ENCODE peak calls at places on chromosome 9, in ten cellular contexts. One of them, this sample, is unnamed.

GRCh38 chr9:17005085-17005484 is 129.8 kb upstream of the CNTLN start:
- DNase-seq in effector CD4-positive, alpha-beta T cell: no peak
- DNase-seq in AML-193: no peak
- DNase-seq in adipocyte: peak
- DNase-seq in activated CD4-positive, alpha-beta T cell treated with anti-CD3 and anti-CD28 coated beads for 48 hours: no peak
- DNase-seq in hepatocyte: peak
- DNase-seq in T-cell: no peak
- DNase-seq in heart left ventricle: peak
- DNase-seq in chondrocyte: no peak
- DNase-seq in posterior vena cava: no peak
- DNase-seq in this sample: no peak

GRCh38 chr9:87601175-87601574 is 103.5 kb downstream of the DAPK1 start:
- DNase-seq in effector CD4-positive, alpha-beta T cell: no peak
- DNase-seq in AML-193: peak
- DNase-seq in adipocyte: no peak
- DNase-seq in activated CD4-positive, alpha-beta T cell treated with anti-CD3 and anti-CD28 coated beads for 48 hours: no peak
- DNase-seq in hepatocyte: peak
- DNase-seq in T-cell: no peak
- DNase-seq in heart left ventricle: peak
- DNase-seq in chondrocyte: no peak
- DNase-seq in posterior vena cava: no peak
- DNase-seq in this sample: peak

GRCh38 chr9:81964216-81965171 is 21.2 kb downstream of the SPATA31D3 start:
- DNase-seq in effector CD4-positive, alpha-beta T cell: no peak
- DNase-seq in AML-193: no peak
- DNase-seq in adipocyte: peak
- DNase-seq in activated CD4-positive, alpha-beta T cell treated with anti-CD3 and anti-CD28 coated beads for 48 hours: no peak
- DNase-seq in hepatocyte: no peak
- DNase-seq in T-cell: no peak
- DNase-seq in heart left ventricle: no peak
- DNase-seq in chondrocyte: no peak
- DNase-seq in posterior vena cava: no peak
- DNase-seq in this sample: no peak

GRCh38 chr9:93270976-93271375 is 87.0 kb downstream of the WNK2 start:
- DNase-seq in effector CD4-positive, alpha-beta T cell: no peak
- DNase-seq in AML-193: no peak
- DNase-seq in adipocyte: no peak
- DNase-seq in activated CD4-positive, alpha-beta T cell treated with anti-CD3 and anti-CD28 coated beads for 48 hours: no peak
- DNase-seq in hepatocyte: no peak
- DNase-seq in T-cell: no peak
- DNase-seq in heart left ventricle: no peak
- DNase-seq in chondrocyte: no peak
- DNase-seq in posterior vena cava: no peak
- DNase-seq in this sample: no peak

GRCh38 chr9:75950983-75951382 is 60.5 kb downstream of the PCSK5 start:
- DNase-seq in effector CD4-positive, alpha-beta T cell: no peak
- DNase-seq in AML-193: no peak
- DNase-seq in adipocyte: no peak
- DNase-seq in activated CD4-positive, alpha-beta T cell treated with anti-CD3 and anti-CD28 coated beads for 48 hours: no peak
- DNase-seq in hepatocyte: peak
- DNase-seq in T-cell: no peak
- DNase-seq in heart left ventricle: no peak
- DNase-seq in chondrocyte: no peak
- DNase-seq in posterior vena cava: no peak
- DNase-seq in this sample: no peak

GRCh38 chr9:89022071-89022721 is 30.9 kb downstream of the S1PR3 start:
- DNase-seq in effector CD4-positive, alpha-beta T cell: no peak
- DNase-seq in AML-193: no peak
- DNase-seq in adipocyte: no peak
- DNase-seq in activated CD4-positive, alpha-beta T cell treated with anti-CD3 and anti-CD28 coated beads for 48 hours: no peak
- DNase-seq in hepatocyte: peak
- DNase-seq in T-cell: no peak
- DNase-seq in heart left ventricle: no peak
- DNase-seq in chondrocyte: no peak
- DNase-seq in posterior vena cava: no peak
- DNase-seq in this sample: no peak

GRCh38 chr9:98989036-98990000 is 45.6 kb downstream of the COL15A1 start:
- DNase-seq in effector CD4-positive, alpha-beta T cell: no peak
- DNase-seq in AML-193: peak
- DNase-seq in adipocyte: peak
- DNase-seq in activated CD4-positive, alpha-beta T cell treated with anti-CD3 and anti-CD28 coated beads for 48 hours: no peak
- DNase-seq in hepatocyte: peak
- DNase-seq in T-cell: no peak
- DNase-seq in heart left ventricle: peak
- DNase-seq in chondrocyte: no peak
- DNase-seq in posterior vena cava: peak
- DNase-seq in this sample: no peak

GRCh38 chr9:129451089-129451656 is 169.7 kb downstream of the C9orf50 start:
- DNase-seq in effector CD4-positive, alpha-beta T cell: no peak
- DNase-seq in AML-193: no peak
- DNase-seq in adipocyte: peak
- DNase-seq in activated CD4-positive, alpha-beta T cell treated with anti-CD3 and anti-CD28 coated beads for 48 hours: no peak
- DNase-seq in hepatocyte: no peak
- DNase-seq in T-cell: no peak
- DNase-seq in heart left ventricle: peak
- DNase-seq in chondrocyte: no peak
- DNase-seq in posterior vena cava: no peak
- DNase-seq in this sample: no peak

GRCh38 chr9:129500863-129501770 is 119.8 kb downstream of the C9orf50 start:
- DNase-seq in effector CD4-positive, alpha-beta T cell: no peak
- DNase-seq in AML-193: no peak
- DNase-seq in adipocyte: no peak
- DNase-seq in activated CD4-positive, alpha-beta T cell treated with anti-CD3 and anti-CD28 coated beads for 48 hours: no peak
- DNase-seq in hepatocyte: no peak
- DNase-seq in T-cell: no peak
- DNase-seq in heart left ventricle: no peak
- DNase-seq in chondrocyte: no peak
- DNase-seq in posterior vena cava: no peak
- DNase-seq in this sample: no peak

GRCh38 chr9:7117676-7118561 is 360.1 kb downstream of the KDM4C start:
- DNase-seq in effector CD4-positive, alpha-beta T cell: no peak
- DNase-seq in AML-193: no peak
- DNase-seq in adipocyte: peak
- DNase-seq in activated CD4-positive, alpha-beta T cell treated with anti-CD3 and anti-CD28 coated beads for 48 hours: no peak
- DNase-seq in hepatocyte: no peak
- DNase-seq in T-cell: no peak
- DNase-seq in heart left ventricle: no peak
- DNase-seq in chondrocyte: no peak
- DNase-seq in posterior vena cava: no peak
- DNase-seq in this sample: no peak

GRCh38 chr9:69471433-69471832 is 146.4 kb downstream of the ENTREP1 start:
- DNase-seq in effector CD4-positive, alpha-beta T cell: no peak
- DNase-seq in AML-193: no peak
- DNase-seq in adipocyte: peak
- DNase-seq in activated CD4-positive, alpha-beta T cell treated with anti-CD3 and anti-CD28 coated beads for 48 hours: no peak
- DNase-seq in hepatocyte: no peak
- DNase-seq in T-cell: no peak
- DNase-seq in heart left ventricle: no peak
- DNase-seq in chondrocyte: no peak
- DNase-seq in posterior vena cava: no peak
- DNase-seq in this sample: no peak

GRCh38 chr9:134356496-134357470 is 30.5 kb downstream of the RXRA start:
- DNase-seq in effector CD4-positive, alpha-beta T cell: no peak
- DNase-seq in AML-193: no peak
- DNase-seq in adipocyte: no peak
- DNase-seq in activated CD4-positive, alpha-beta T cell treated with anti-CD3 and anti-CD28 coated beads for 48 hours: no peak
- DNase-seq in hepatocyte: peak
- DNase-seq in T-cell: peak
- DNase-seq in heart left ventricle: no peak
- DNase-seq in chondrocyte: no peak
- DNase-seq in posterior vena cava: no peak
- DNase-seq in this sample: no peak

GRCh38 chr9:82152181-82152580 is 163.6 kb downstream of the SPATA31D1 start:
- DNase-seq in effector CD4-positive, alpha-beta T cell: no peak
- DNase-seq in AML-193: no peak
- DNase-seq in adipocyte: no peak
- DNase-seq in activated CD4-positive, alpha-beta T cell treated with anti-CD3 and anti-CD28 coated beads for 48 hours: no peak
- DNase-seq in hepatocyte: no peak
- DNase-seq in T-cell: no peak
- DNase-seq in heart left ventricle: no peak
- DNase-seq in chondrocyte: no peak
- DNase-seq in posterior vena cava: no peak
- DNase-seq in this sample: no peak

GRCh38 chr9:132114102-132114707 is 34.5 kb upstream of the MED27 start:
- DNase-seq in effector CD4-positive, alpha-beta T cell: peak
- DNase-seq in AML-193: no peak
- DNase-seq in adipocyte: peak
- DNase-seq in activated CD4-positive, alpha-beta T cell treated with anti-CD3 and anti-CD28 coated beads for 48 hours: peak
- DNase-seq in hepatocyte: peak
- DNase-seq in T-cell: peak
- DNase-seq in heart left ventricle: peak
- DNase-seq in chondrocyte: no peak
- DNase-seq in posterior vena cava: no peak
- DNase-seq in this sample: peak

GRCh38 chr9:3960661-3961144 is 339.2 kb downstream of the GLIS3 start:
- DNase-seq in effector CD4-positive, alpha-beta T cell: no peak
- DNase-seq in AML-193: no peak
- DNase-seq in adipocyte: no peak
- DNase-seq in activated CD4-positive, alpha-beta T cell treated with anti-CD3 and anti-CD28 coated beads for 48 hours: no peak
- DNase-seq in hepatocyte: no peak
- DNase-seq in T-cell: no peak
- DNase-seq in heart left ventricle: no peak
- DNase-seq in chondrocyte: no peak
- DNase-seq in posterior vena cava: no peak
- DNase-seq in this sample: no peak

GRCh38 chr9:68654075-68654474 is 51.0 kb upstream of the PIP5K1B start:
- DNase-seq in effector CD4-positive, alpha-beta T cell: no peak
- DNase-seq in AML-193: no peak
- DNase-seq in adipocyte: no peak
- DNase-seq in activated CD4-positive, alpha-beta T cell treated with anti-CD3 and anti-CD28 coated beads for 48 hours: no peak
- DNase-seq in hepatocyte: no peak
- DNase-seq in T-cell: no peak
- DNase-seq in heart left ventricle: no peak
- DNase-seq in chondrocyte: no peak
- DNase-seq in posterior vena cava: no peak
- DNase-seq in this sample: no peak

GRCh38 chr9:126450537-126451205 is 124.0 kb downstream of the MVB12B start:
- DNase-seq in effector CD4-positive, alpha-beta T cell: no peak
- DNase-seq in AML-193: no peak
- DNase-seq in adipocyte: no peak
- DNase-seq in activated CD4-positive, alpha-beta T cell treated with anti-CD3 and anti-CD28 coated beads for 48 hours: no peak
- DNase-seq in hepatocyte: no peak
- DNase-seq in T-cell: no peak
- DNase-seq in heart left ventricle: no peak
- DNase-seq in chondrocyte: no peak
- DNase-seq in posterior vena cava: no peak
- DNase-seq in this sample: no peak

GRCh38 chr9:70079364-70080103 is 35.9 kb downstream of the MAMDC2 start:
- DNase-seq in effector CD4-positive, alpha-beta T cell: no peak
- DNase-seq in AML-193: peak
- DNase-seq in adipocyte: peak
- DNase-seq in activated CD4-positive, alpha-beta T cell treated with anti-CD3 and anti-CD28 coated beads for 48 hours: no peak
- DNase-seq in hepatocyte: no peak
- DNase-seq in T-cell: no peak
- DNase-seq in heart left ventricle: no peak
- DNase-seq in chondrocyte: no peak
- DNase-seq in posterior vena cava: no peak
- DNase-seq in this sample: no peak

GRCh38 chr9:79371948-79372555 is 199.7 kb upstream of the TLE4 start:
- DNase-seq in effector CD4-positive, alpha-beta T cell: no peak
- DNase-seq in AML-193: no peak
- DNase-seq in adipocyte: peak
- DNase-seq in activated CD4-positive, alpha-beta T cell treated with anti-CD3 and anti-CD28 coated beads for 48 hours: no peak
- DNase-seq in hepatocyte: no peak
- DNase-seq in T-cell: no peak
- DNase-seq in heart left ventricle: no peak
- DNase-seq in chondrocyte: no peak
- DNase-seq in posterior vena cava: no peak
- DNase-seq in this sample: no peak

GRCh38 chr9:114316605-114317230 is 6.2 kb upstream of the ORM1 start:
- DNase-seq in effector CD4-positive, alpha-beta T cell: no peak
- DNase-seq in AML-193: no peak
- DNase-seq in adipocyte: no peak
- DNase-seq in activated CD4-positive, alpha-beta T cell treated with anti-CD3 and anti-CD28 coated beads for 48 hours: peak
- DNase-seq in hepatocyte: no peak
- DNase-seq in T-cell: no peak
- DNase-seq in heart left ventricle: no peak
- DNase-seq in chondrocyte: peak
- DNase-seq in posterior vena cava: peak
- DNase-seq in this sample: no peak

GRCh38 chr9:113350338-113350672 is 964 bp downstream of the BSPRY start:
- DNase-seq in effector CD4-positive, alpha-beta T cell: no peak
- DNase-seq in AML-193: no peak
- DNase-seq in adipocyte: no peak
- DNase-seq in activated CD4-positive, alpha-beta T cell treated with anti-CD3 and anti-CD28 coated beads for 48 hours: peak
- DNase-seq in hepatocyte: no peak
- DNase-seq in T-cell: no peak
- DNase-seq in heart left ventricle: no peak
- DNase-seq in chondrocyte: no peak
- DNase-seq in posterior vena cava: peak
- DNase-seq in this sample: peak

GRCh38 chr9:20984471-20984870 is 47.0 kb downstream of the HACD4 start:
- DNase-seq in effector CD4-positive, alpha-beta T cell: no peak
- DNase-seq in AML-193: no peak
- DNase-seq in adipocyte: peak
- DNase-seq in activated CD4-positive, alpha-beta T cell treated with anti-CD3 and anti-CD28 coated beads for 48 hours: no peak
- DNase-seq in hepatocyte: no peak
- DNase-seq in T-cell: no peak
- DNase-seq in heart left ventricle: no peak
- DNase-seq in chondrocyte: no peak
- DNase-seq in posterior vena cava: no peak
- DNase-seq in this sample: no peak

GRCh38 chr9:84277646-84278045 is 62.9 kb downstream of the SLC28A3 start:
- DNase-seq in effector CD4-positive, alpha-beta T cell: no peak
- DNase-seq in AML-193: no peak
- DNase-seq in adipocyte: no peak
- DNase-seq in activated CD4-positive, alpha-beta T cell treated with anti-CD3 and anti-CD28 coated beads for 48 hours: no peak
- DNase-seq in hepatocyte: peak
- DNase-seq in T-cell: no peak
- DNase-seq in heart left ventricle: no peak
- DNase-seq in chondrocyte: no peak
- DNase-seq in posterior vena cava: no peak
- DNase-seq in this sample: no peak

GRCh38 chr9:93614830-93615468 is 38.6 kb downstream of the PHF2 start:
- DNase-seq in effector CD4-positive, alpha-beta T cell: no peak
- DNase-seq in AML-193: no peak
- DNase-seq in adipocyte: no peak
- DNase-seq in activated CD4-positive, alpha-beta T cell treated with anti-CD3 and anti-CD28 coated beads for 48 hours: no peak
- DNase-seq in hepatocyte: no peak
- DNase-seq in T-cell: no peak
- DNase-seq in heart left ventricle: no peak
- DNase-seq in chondrocyte: no peak
- DNase-seq in posterior vena cava: no peak
- DNase-seq in this sample: no peak

GRCh38 chr9:113519401-113520108 is 56.0 kb downstream of the RGS3 start:
- DNase-seq in effector CD4-positive, alpha-beta T cell: no peak
- DNase-seq in AML-193: no peak
- DNase-seq in adipocyte: no peak
- DNase-seq in activated CD4-positive, alpha-beta T cell treated with anti-CD3 and anti-CD28 coated beads for 48 hours: no peak
- DNase-seq in hepatocyte: peak
- DNase-seq in T-cell: no peak
- DNase-seq in heart left ventricle: no peak
- DNase-seq in chondrocyte: no peak
- DNase-seq in posterior vena cava: no peak
- DNase-seq in this sample: no peak

GRCh38 chr9:122389799-122390481 is 19.1 kb downstream of the PTGS1 start:
- DNase-seq in effector CD4-positive, alpha-beta T cell: no peak
- DNase-seq in AML-193: peak
- DNase-seq in adipocyte: no peak
- DNase-seq in activated CD4-positive, alpha-beta T cell treated with anti-CD3 and anti-CD28 coated beads for 48 hours: no peak
- DNase-seq in hepatocyte: no peak
- DNase-seq in T-cell: no peak
- DNase-seq in heart left ventricle: no peak
- DNase-seq in chondrocyte: peak
- DNase-seq in posterior vena cava: peak
- DNase-seq in this sample: peak

GRCh38 chr9:32986971-32987370 is 14.5 kb downstream of the APTX start:
- DNase-seq in effector CD4-positive, alpha-beta T cell: no peak
- DNase-seq in AML-193: no peak
- DNase-seq in adipocyte: no peak
- DNase-seq in activated CD4-positive, alpha-beta T cell treated with anti-CD3 and anti-CD28 coated beads for 48 hours: no peak
- DNase-seq in hepatocyte: no peak
- DNase-seq in T-cell: no peak
- DNase-seq in heart left ventricle: no peak
- DNase-seq in chondrocyte: no peak
- DNase-seq in posterior vena cava: no peak
- DNase-seq in this sample: no peak

GRCh38 chr9:36598281-36598680 is 25.6 kb downstream of the MELK start:
- DNase-seq in effector CD4-positive, alpha-beta T cell: no peak
- DNase-seq in AML-193: no peak
- DNase-seq in adipocyte: peak
- DNase-seq in activated CD4-positive, alpha-beta T cell treated with anti-CD3 and anti-CD28 coated beads for 48 hours: no peak
- DNase-seq in hepatocyte: no peak
- DNase-seq in T-cell: no peak
- DNase-seq in heart left ventricle: no peak
- DNase-seq in chondrocyte: no peak
- DNase-seq in posterior vena cava: no peak
- DNase-seq in this sample: no peak

This sample was measured in Kasumi-1.